ENCODE peak calls at places on chromosomes 2 and 18, in four cellular contexts. K is spleen, Q is mammary epithelial cell, A is fibroblast of pulmonary artery. L is an unnamed sample.

GRCh38 chr2:47016172-47016913 is 100.7 kb upstream of the MCFD2 start:
- DNase-seq in A (peak), K (no peak), Q (peak), L (no peak)

GRCh38 chr2:181774601-181775179 is 94.4 kb upstream of the NEUROD1 start:
- DNase-seq in K (no peak), A (peak), Q (peak), L (no peak)

GRCh38 chr2:74516070-74516633 is 1.9 kb downstream of the TLX2 start:
- DNase-seq in Q (no peak), A (peak), K (peak), L (peak)

GRCh38 chr2:128232965-128233789 is 85.5 kb downstream of the HS6ST1 start:
- DNase-seq in K (peak), A (peak), Q (peak), L (peak)

GRCh38 chr2:1663621-1664020 is 80.7 kb downstream of the PXDN start:
- DNase-seq in A (no peak), Q (no peak), K (no peak), L (no peak)

GRCh38 chr2:41698787-41699422 is 348.9 kb upstream of the PKDCC start:
- DNase-seq in K (no peak), Q (no peak), A (peak), L (peak)

GRCh38 chr18:75860166-75860565 is 432.7 kb upstream of the SMIM21 start:
- DNase-seq in Q (no peak), K (no peak), A (no peak), L (no peak)

GRCh38 chr2:199230091-199230490 is 227.6 kb downstream of the SATB2 start:
- DNase-seq in Q (peak), K (no peak), A (peak), L (no peak)

GRCh38 chr2:88227446-88227845 is 57.3 kb downstream of the THNSL2 start:
- DNase-seq in A (no peak), K (no peak), Q (no peak), L (no peak)

GRCh38 chr2:240294514-240294913 is 140.9 kb upstream of the GPC1 start:
- DNase-seq in Q (no peak), A (no peak), K (no peak), L (no peak)

GRCh38 chr18:79988925-79989361 is 580 bp upstream of the TXNL4A start:
- DNase-seq in A (peak), K (peak), Q (no peak), L (no peak)

GRCh38 chr2:134181219-134181618 is 72.7 kb upstream of the MGAT5 start:
- DNase-seq in A (no peak), Q (peak), K (no peak), L (peak)

GRCh38 chr2:217289153-217289908 is 429.5 kb upstream of the TNP1 start:
- DNase-seq in K (no peak), A (no peak), Q (no peak), L (no peak)

GRCh38 chr2:204738721-204739120 is 193.4 kb downstream of the PARD3B start:
- DNase-seq in A (no peak), K (no peak), Q (no peak), L (no peak)

GRCh38 chr2:222859786-222860726 is 780 bp upstream of the ACSL3 start:
- DNase-seq in K (no peak), A (peak), Q (peak), L (no peak)

GRCh38 chr2:106165064-106165463 is 29.0 kb downstream of the UXS1 start:
- DNase-seq in K (no peak), A (no peak), Q (no peak), L (no peak)

GRCh38 chr18:3597159-3597977 is 147.4 kb downstream of the TGIF1 start:
- DNase-seq in K (no peak), A (peak), Q (no peak), L (no peak)

GRCh38 chr18:23340661-23341060 is 112.4 kb upstream of the RIOK3 start:
- DNase-seq in A (peak), Q (no peak), K (no peak), L (no peak)

GRCh38 chr2:27496357-27497287 is at the start of gene GCKR:
- DNase-seq in A (peak), Q (peak), K (no peak), L (no peak)

GRCh38 chr2:25340340-25340886 is 1.3 kb downstream of the DNMT3A start:
- DNase-seq in A (no peak), Q (no peak), K (peak), L (peak)

GRCh38 chr2:66901344-66901743 is 466.4 kb downstream of the MEIS1 start:
- DNase-seq in Q (no peak), K (no peak), A (no peak), L (no peak)

GRCh38 chr2:196407675-196408265 is 231.7 kb upstream of the CCDC150 start:
- DNase-seq in A (no peak), Q (no peak), K (no peak), L (no peak)

GRCh38 chr18:26307161-26307773 is 81.0 kb downstream of the TAF4B start:
- DNase-seq in K (no peak), Q (peak), A (peak), L (peak)

GRCh38 chr2:202030676-202031075 is 3.0 kb upstream of the FZD7 start:
- DNase-seq in A (no peak), Q (no peak), K (no peak), L (no peak)

GRCh38 chr2:44495544-44495943 is 133.8 kb downstream of the CAMKMT start:
- DNase-seq in A (no peak), Q (no peak), K (no peak), L (no peak)

GRCh38 chr2:109562421-109562820 is 51.3 kb downstream of the SEPTIN10 start:
- DNase-seq in A (no peak), Q (peak), K (no peak), L (no peak)

GRCh38 chr2:133439281-133439920 is 128.9 kb downstream of the NCKAP5 start:
- DNase-seq in K (no peak), Q (no peak), A (no peak), L (no peak)

GRCh38 chr18:48609820-48610815 is 71.3 kb downstream of the CTIF start:
- DNase-seq in K (peak), Q (no peak), A (no peak), L (no peak)

GRCh38 chr2:236955675-236956618 is 129.7 kb upstream of the COPS8 start:
- DNase-seq in A (no peak), K (no peak), Q (no peak), L (no peak)

GRCh38 chr2:105754999-105755398 is 10.3 kb downstream of the NCK2 start:
- DNase-seq in Q (no peak), K (no peak), A (no peak), L (no peak)

DNA sequence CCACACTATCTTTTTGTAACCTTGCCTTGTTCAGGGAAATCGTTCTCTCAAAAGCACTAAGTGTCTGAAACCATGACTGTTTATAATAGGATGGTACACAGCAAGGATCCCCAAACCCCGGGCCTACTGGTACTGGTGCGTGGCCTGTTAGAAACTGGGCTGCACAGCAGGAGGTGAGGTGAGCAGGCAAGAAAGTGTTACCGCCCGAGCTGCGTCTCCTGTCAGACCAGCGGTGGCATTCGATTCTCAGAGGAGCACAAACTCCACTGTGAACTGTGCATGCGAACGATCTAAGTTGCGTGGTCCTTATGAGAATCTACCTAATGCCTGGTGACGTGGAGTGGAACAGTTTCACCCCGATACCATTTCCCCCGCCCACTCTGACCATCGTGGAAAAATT is 81.8 kb upstream of the KCNJ3 start:
- DNase-seq in K (no peak), A (no peak), Q (no peak), L (no peak)
- TF ChIP-seq CTCF in K (no peak), A (no peak), Q (no peak), L (no peak)

GRCh38 chr2:231413921-231414476 is 18.5 kb downstream of the B3GNT7 start:
- DNase-seq in Q (no peak), A (no peak), K (no peak), L (no peak)

GRCh38 chr2:231411237-231411636 is 15.7 kb downstream of the B3GNT7 start:
- DNase-seq in K (no peak), Q (no peak), A (no peak), L (no peak)

GRCh38 chr2:231411871-231412615 is 16.5 kb downstream of the B3GNT7 start:
- DNase-seq in A (peak), K (peak), Q (peak), L (peak)

GRCh38 chr2:231413456-231413855 is 17.9 kb downstream of the B3GNT7 start:
- DNase-seq in A (no peak), K (no peak), Q (no peak), L (no peak)

DNA sequence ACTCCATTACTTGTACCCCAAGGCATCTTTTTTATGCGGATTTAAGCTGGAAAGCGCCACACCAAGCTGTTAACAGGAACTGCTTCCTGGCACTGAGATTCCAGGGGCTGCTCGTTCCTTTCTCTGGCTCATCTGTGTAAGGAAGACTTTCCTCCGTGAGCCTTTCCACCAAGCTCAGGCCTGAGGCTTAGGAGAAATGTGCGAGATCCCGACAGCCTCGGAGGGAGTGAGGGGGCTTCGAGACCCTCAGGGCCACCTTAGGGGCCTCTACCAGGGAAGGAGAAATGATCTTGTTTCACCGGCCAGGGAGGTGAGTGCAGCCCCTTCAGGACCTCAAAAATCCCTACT is 17.1 kb downstream of the B3GNT7 start:
- DNase-seq in K (no peak), Q (no peak), A (no peak), L (no peak)
- TF ChIP-seq CTCF in K (no peak), Q (no peak), A (no peak), L (no peak)

DNA sequence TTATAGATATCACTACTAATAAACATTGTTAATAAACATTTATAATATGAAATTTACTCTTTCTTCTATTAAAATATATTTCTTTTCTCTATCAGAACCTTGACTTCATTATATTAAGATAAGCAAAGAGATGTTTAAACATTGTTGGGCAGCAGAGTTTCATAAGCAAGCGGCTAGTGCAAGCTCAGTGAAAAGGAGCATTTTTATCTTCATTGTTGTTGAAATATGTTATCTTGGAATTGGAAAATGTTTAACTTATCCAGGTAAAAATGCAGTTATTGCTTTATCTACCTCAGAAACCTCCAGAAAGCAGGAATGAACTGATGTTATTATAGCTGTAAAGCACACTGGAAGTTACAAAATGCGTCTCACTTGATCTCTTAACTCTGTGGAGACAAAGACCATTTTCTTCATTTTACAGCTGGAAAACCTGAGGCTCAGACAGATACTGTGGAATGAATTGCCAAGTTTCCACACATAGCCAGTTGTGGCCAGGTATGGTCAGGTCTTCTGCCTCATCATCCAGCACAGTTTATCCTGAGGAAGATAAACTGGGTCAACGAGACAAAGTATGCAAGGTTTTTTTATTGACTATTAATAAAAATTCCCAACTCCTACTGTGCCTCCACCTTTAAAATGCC is 934.6 kb upstream of the FAM98A start:
- DNase-seq in K (no peak), Q (no peak), A (no peak), L (no peak)
- TF ChIP-seq CTCF in K (no peak), Q (no peak), A (no peak), L (no peak)

DNA sequence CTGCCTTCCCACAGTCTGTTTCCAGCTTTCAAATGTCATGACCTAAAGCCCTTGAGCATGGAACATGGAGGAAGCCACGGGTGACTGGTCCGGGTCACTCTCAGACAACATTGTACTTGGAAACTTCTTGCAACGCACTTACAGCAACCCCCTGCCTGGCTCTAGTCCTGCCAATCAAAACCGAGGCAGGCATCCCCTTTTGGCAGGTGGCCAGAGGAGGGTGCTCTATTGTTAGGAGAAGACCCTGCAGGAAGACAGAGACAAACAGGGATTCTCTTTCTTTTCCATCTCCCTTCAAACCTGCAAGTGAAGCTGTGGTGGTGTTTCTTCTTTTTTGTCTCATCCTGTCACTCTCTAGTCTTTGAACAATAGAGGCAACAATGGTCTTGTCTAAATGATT is 667.2 kb downstream of the ZEB2 start:
- DNase-seq in Q (no peak), A (no peak), K (no peak), L (no peak)
- TF ChIP-seq CTCF in Q (no peak), A (no peak), K (no peak), L (no peak)

L was measured in GM13976.